ENCODE peak calls at places on chromosome 17, in nine cellular contexts. S is uterus; X is neuronal stem cell; D is naive thymus-derived CD4-positive, alpha-beta T cell; Q is thoracic aorta; W is ascending aorta; A is pancreas; K is hepatocyte; R is kidney. H is an unnamed sample.

GRCh38 chr17:50541916-50542688 is 4.9 kb upstream of the SPATA20 start:
- DNase-seq in S (peak), X (peak), D (peak), Q (no peak), W (peak), A (peak), K (peak), R (peak), H (peak)

GRCh38 chr17:61833536-61834203 is 29.7 kb downstream of the BRIP1 start:
- DNase-seq in S (no peak), X (no peak), D (no peak), Q (no peak), W (no peak), A (no peak), K (no peak), R (no peak), H (no peak)

GRCh38 chr17:2797632-2798031 is 1.4 kb downstream of the RAP1GAP2 start:
- DNase-seq in S (no peak), X (no peak), D (no peak), Q (no peak), W (no peak), A (no peak), K (no peak), R (no peak), H (no peak)

GRCh38 chr17:79769596-79770520 is 8.1 kb upstream of the CBX2 start:
- DNase-seq in S (no peak), X (no peak), D (no peak), Q (no peak), W (no peak), A (no peak), K (no peak), R (peak), H (no peak)

GRCh38 chr17:7889166-7889584 is 586 bp downstream of the CHD3 start:
- DNase-seq in S (peak), X (peak), D (peak), Q (peak), W (peak), A (peak), K (peak), R (peak), H (peak)

GRCh38 chr17:40963838-40964237 is 2.9 kb downstream of the KRT39 start:
- DNase-seq in S (no peak), X (no peak), D (no peak), Q (no peak), W (no peak), A (no peak), K (no peak), R (no peak), H (no peak)

GRCh38 chr17:416293-417206 is 63.9 kb upstream of the RPH3AL start:
- DNase-seq in S (no peak), X (no peak), D (no peak), Q (no peak), W (no peak), A (no peak), K (no peak), R (peak), H (no peak)

GRCh38 chr17:39800540-39800939 is 62.8 kb downstream of the GRB7 start:
- DNase-seq in S (no peak), X (no peak), D (no peak), Q (no peak), W (no peak), A (no peak), K (no peak), R (no peak), H (no peak)

GRCh38 chr17:3575506-3575905 is 17.9 kb upstream of the TRPV3 start:
- DNase-seq in S (no peak), X (no peak), D (no peak), Q (no peak), W (no peak), A (no peak), K (no peak), R (no peak), H (no peak)

GRCh38 chr17:76840884-76841775 is 27.1 kb upstream of the MGAT5B start:
- DNase-seq in S (no peak), X (no peak), D (no peak), Q (no peak), W (no peak), A (no peak), K (no peak), R (no peak), H (no peak)

GRCh38 chr17:41812176-41813038 is at the start of gene FKBP10:
- DNase-seq in S (peak), X (peak), D (peak), Q (peak), W (peak), A (peak), K (peak), R (peak), H (peak)

GRCh38 chr17:54992797-54993639 is 24.5 kb downstream of the STXBP4 start:
- DNase-seq in S (no peak), X (peak), D (no peak), Q (no peak), W (no peak), A (no peak), K (peak), R (no peak), H (no peak)

GRCh38 chr17:49365667-49366066 is 3.6 kb upstream of the ZNF652 start:
- DNase-seq in S (no peak), X (no peak), D (no peak), Q (no peak), W (peak), A (no peak), K (peak), R (no peak), H (no peak)

GRCh38 chr17:53141280-53141679 is 681.4 kb upstream of the KIF2B start:
- DNase-seq in S (no peak), X (no peak), D (no peak), Q (no peak), W (no peak), A (no peak), K (no peak), R (no peak), H (no peak)

GRCh38 chr17:42623732-42624596 is 14.5 kb downstream of the TUBG1 start:
- DNase-seq in S (no peak), X (no peak), D (no peak), Q (no peak), W (no peak), A (peak), K (peak), R (no peak), H (peak)

GRCh38 chr17:21019976-21020575 is 22.7 kb downstream of the USP22 start:
- DNase-seq in S (no peak), X (no peak), D (no peak), Q (no peak), W (no peak), A (no peak), K (no peak), R (no peak), H (no peak)

GRCh38 chr17:7427549-7427948 is 1.1 kb upstream of the SPEM3 start:
- DNase-seq in S (no peak), X (no peak), D (no peak), Q (no peak), W (no peak), A (no peak), K (no peak), R (no peak), H (no peak)

GRCh38 chr17:4584125-4584834 is at the start of gene SMTNL2:
- DNase-seq in S (no peak), X (no peak), D (no peak), Q (no peak), W (no peak), A (no peak), K (peak), R (peak), H (peak)

GRCh38 chr17:41539071-41539492 is 11.0 kb upstream of the KRT19 start:
- DNase-seq in S (no peak), X (no peak), D (no peak), Q (no peak), W (no peak), A (no peak), K (no peak), R (no peak), H (no peak)

GRCh38 chr17:36650096-36650764 is 48.8 kb downstream of the MRM1 start:
- DNase-seq in S (no peak), X (no peak), D (no peak), Q (no peak), W (no peak), A (no peak), K (no peak), R (no peak), H (no peak)

GRCh38 chr17:38557395-38557794 is 48.4 kb downstream of the SRCIN1 start:
- DNase-seq in S (no peak), X (no peak), D (no peak), Q (no peak), W (no peak), A (no peak), K (no peak), R (no peak), H (no peak)

GRCh38 chr17:73690581-73691135 is 46.4 kb upstream of the SDK2 start:
- DNase-seq in S (no peak), X (no peak), D (no peak), Q (no peak), W (no peak), A (no peak), K (no peak), R (no peak), H (no peak)

GRCh38 chr17:43020789-43021738 is 1.1 kb downstream of the VAT1 start:
- DNase-seq in S (peak), X (peak), D (no peak), Q (no peak), W (peak), A (peak), K (peak), R (peak), H (peak)

GRCh38 chr17:61723183-61723582 is 132.2 kb upstream of the NACA2 start:
- DNase-seq in S (no peak), X (no peak), D (no peak), Q (no peak), W (no peak), A (no peak), K (no peak), R (no peak), H (no peak)

GRCh38 chr17:62981933-62982332 is 15.9 kb downstream of the TANC2 start:
- DNase-seq in S (no peak), X (no peak), D (no peak), Q (no peak), W (no peak), A (no peak), K (no peak), R (no peak), H (no peak)

GRCh38 chr17:51128089-51128488 is 7.4 kb upstream of the SPAG9 start:
- DNase-seq in S (no peak), X (no peak), D (no peak), Q (no peak), W (no peak), A (no peak), K (no peak), R (no peak), H (no peak)

GRCh38 chr17:47852113-47852949 is 1.4 kb upstream of the SP6 start:
- DNase-seq in S (no peak), X (no peak), D (no peak), Q (no peak), W (no peak), A (no peak), K (no peak), R (no peak), H (no peak)

GRCh38 chr17:8631554-8631877 is 991 bp upstream of the MYH10 start:
- DNase-seq in S (no peak), X (no peak), D (no peak), Q (no peak), W (no peak), A (no peak), K (no peak), R (no peak), H (no peak)

GRCh38 chr17:68053237-68054030 is 17.9 kb downstream of the KPNA2 start:
- DNase-seq in S (peak), X (no peak), D (no peak), Q (no peak), W (peak), A (no peak), K (no peak), R (no peak), H (no peak)

GRCh38 chr17:13477180-13477611 is 124.5 kb downstream of the HS3ST3A1 start:
- DNase-seq in S (no peak), X (no peak), D (no peak), Q (no peak), W (no peak), A (no peak), K (peak), R (no peak), H (no peak)

GRCh38 chr17:44112284-44113280 is 10.9 kb downstream of the HDAC5 start:
- DNase-seq in S (no peak), X (no peak), D (no peak), Q (no peak), W (no peak), A (no peak), K (no peak), R (peak), H (peak)
- H3K27ac ChIP-seq in S (peak), X (no peak), D (no peak), Q (peak), W (peak), A (no peak), K (peak), R (peak), H (peak)

GRCh38 chr17:32516940-32517711 is 30.3 kb downstream of the CDK5R1 start:
- DNase-seq in S (no peak), X (no peak), D (no peak), Q (no peak), W (no peak), A (no peak), K (no peak), R (no peak), H (no peak)
- H3K27ac ChIP-seq in S (no peak), X (no peak), D (peak), Q (no peak), W (no peak), A (no peak), K (no peak), R (no peak), H (no peak)

GRCh38 chr17:57357392-57357784 is 101.1 kb downstream of the MSI2 start:
- DNase-seq in S (no peak), X (no peak), D (no peak), Q (no peak), W (peak), A (peak), K (peak), R (peak), H (peak)
- H3K27ac ChIP-seq in S (no peak), X (peak), D (no peak), Q (peak), W (peak), A (peak), K (peak), R (peak), H (peak)

GRCh38 chr17:19002191-19002590 is 2.4 kb downstream of the FAM83G start:
- DNase-seq in S (no peak), X (no peak), D (no peak), Q (no peak), W (no peak), A (no peak), K (no peak), R (no peak), H (no peak)

GRCh38 chr17:19002805-19003542 is 1.6 kb downstream of the FAM83G start:
- DNase-seq in S (no peak), X (no peak), D (no peak), Q (no peak), W (no peak), A (no peak), K (no peak), R (no peak), H (no peak)

GRCh38 chr17:19003966-19004600 is 481 bp downstream of the FAM83G start:
- DNase-seq in S (peak), X (peak), D (no peak), Q (no peak), W (peak), A (peak), K (peak), R (peak), H (no peak)

GRCh38 chr17:19004601-19005441 is at the start of gene FAM83G:
- DNase-seq in S (peak), X (no peak), D (peak), Q (peak), W (peak), A (peak), K (peak), R (peak), H (peak)

GRCh38 chr17:19003543-19003965 is 1.0 kb downstream of the FAM83G start:
- DNase-seq in S (peak), X (peak), D (no peak), Q (no peak), W (no peak), A (no peak), K (no peak), R (peak), H (no peak)
- H3K27ac ChIP-seq in S (peak), X (no peak), D (peak), Q (peak), W (peak), A (peak), K (peak), R (peak), H (no peak)

GRCh38 chr17:32861979-32862378 is 14.9 kb downstream of the MYO1D start:
- DNase-seq in S (no peak), X (no peak), D (no peak), Q (no peak), W (no peak), A (no peak), K (no peak), R (no peak), H (no peak)
- H3K27ac ChIP-seq in S (no peak), X (no peak), D (no peak), Q (no peak), W (peak), A (no peak), K (no peak), R (no peak), H (no peak)

GRCh38 chr17:17200831-17201230 is 5.3 kb downstream of the PLD6 start:
- DNase-seq in S (peak), X (no peak), D (no peak), Q (no peak), W (no peak), A (no peak), K (no peak), R (no peak), H (no peak)
- H3K27ac ChIP-seq in S (no peak), X (no peak), D (no peak), Q (no peak), W (no peak), A (no peak), K (peak), R (no peak), H (no peak)